ENCODE peak calls at places on chromosomes 2 and 18, in four cellular contexts. O, R, F and J are unnamed samples.

GRCh38 chr2:241412144-241412543 is 56.1 kb downstream of the FARP2 start:
- DNase-seq in R (peak; percentile 16), O (no peak), F (no peak), J (no peak)

GRCh38 chr2:164657129-164657528 is 35.8 kb upstream of the GRB14 start:
- DNase-seq in R (no peak), F (no peak), O (no peak), J (no peak)

GRCh38 chr2:191114403-191114886 is 36.3 kb downstream of the STAT4 start:
- DNase-seq in R (no peak), O (no peak), F (no peak), J (no peak)

GRCh38 chr18:26777316-26778053 is 88.0 kb downstream of the AQP4 start:
- DNase-seq in R (no peak), F (no peak), O (no peak), J (peak; percentile 34)

GRCh38 chr2:231900975-231901374 is 25.2 kb downstream of the NPPC start:
- DNase-seq in F (peak; percentile 30), R (no peak), O (peak; percentile 26), J (no peak)

GRCh38 chr2:134917958-134918517 is 584 bp upstream of the CCNT2 start:
- DNase-seq in O (no peak), R (no peak), F (no peak), J (no peak)

GRCh38 chr2:150165988-150166965 is 321.2 kb downstream of the RND3 start:
- DNase-seq in R (no peak), F (peak; percentile 74), O (no peak), J (peak; percentile 59)

GRCh38 chr18:13376841-13377351 is 158.3 kb downstream of the LDLRAD4 start:
- DNase-seq in R (no peak), F (peak; percentile 50), O (no peak), J (no peak)

GRCh38 chr2:187994464-187995331 is 297.0 kb upstream of the GULP1 start:
- DNase-seq in O (no peak), R (no peak), F (no peak), J (no peak)

GRCh38 chr2:147843421-147843863 is 1.4 kb upstream of the ACVR2A start:
- DNase-seq in O (no peak), R (no peak), F (no peak), J (no peak)

GRCh38 chr2:138087761-138088602 is 123.7 kb downstream of the HNMT start:
- DNase-seq in O (no peak), F (no peak), R (no peak), J (no peak)

GRCh38 chr2:136376211-136376610 is 258.3 kb upstream of the CXCR4 start:
- DNase-seq in O (no peak), R (no peak), F (no peak), J (no peak)

GRCh38 chr2:223633656-223634055 is 31.5 kb upstream of the SCG2 start:
- DNase-seq in R (no peak), F (no peak), O (no peak), J (no peak)

GRCh38 chr2:210503622-210504300 is 27.2 kb upstream of the LANCL1 start:
- DNase-seq in F (no peak), R (no peak), O (no peak), J (no peak)

GRCh38 chr2:175755169-175755568 is 246.9 kb downstream of the LNPK start:
- DNase-seq in F (no peak), O (no peak), R (no peak), J (no peak)

GRCh38 chr2:50433635-50434034 is 598.3 kb downstream of the NRXN1 start:
- DNase-seq in R (no peak), F (no peak), O (no peak), J (no peak)

GRCh38 chr2:211837706-211838105 is 700.9 kb downstream of the ERBB4 start:
- DNase-seq in R (no peak), O (no peak), F (no peak), J (no peak)

GRCh38 chr2:73907840-73908452 is 15.1 kb downstream of the ACTG2 start:
- DNase-seq in O (no peak), R (no peak), F (peak; percentile 69), J (no peak)

GRCh38 chr2:163698857-163699256 is 37.0 kb downstream of the FIGN start:
- DNase-seq in O (no peak), F (no peak), R (no peak), J (no peak)

GRCh38 chr2:177828546-177828945 is 244.0 kb downstream of the PDE11A start:
- DNase-seq in O (no peak), F (no peak), R (no peak), J (no peak)

GRCh38 chr18:31648966-31649429 is 35.4 kb downstream of the B4GALT6 start:
- DNase-seq in F (no peak), O (no peak), R (peak; percentile 78), J (no peak)

GRCh38 chr2:11583203-11583752 is 49.4 kb downstream of the GREB1 start:
- DNase-seq in R (no peak), F (peak; percentile 76), O (no peak), J (no peak)

GRCh38 chr2:127453392-127454171 is 35.4 kb downstream of the PROC start:
- DNase-seq in F (no peak), O (no peak), R (no peak), J (no peak)

GRCh38 chr2:177020524-177021119 is 192.0 kb upstream of the HNRNPA3 start:
- DNase-seq in R (no peak), F (no peak), O (no peak), J (no peak)

GRCh38 chr18:74166397-74166796 is 18.1 kb downstream of the TIMM21 start:
- DNase-seq in R (no peak), O (no peak), F (no peak), J (no peak)
- TF ChIP-seq POLR2AphosphoS5 in R (no peak), O (no peak), F (no peak), J (no peak)

GRCh38 chr18:73980289-73980979 is 167.2 kb downstream of the FBXO15 start:
- DNase-seq in O (no peak), F (no peak), R (peak; percentile 4), J (no peak)
- TF ChIP-seq POLR2AphosphoS5 in O (no peak), F (no peak), R (no peak), J (no peak)

GRCh38 chr2:235659767-235660322 is 166.0 kb downstream of the AGAP1 start:
- DNase-seq in F (no peak), R (no peak), O (peak; percentile 86), J (no peak)
- TF ChIP-seq POLR2AphosphoS5 in F (no peak), R (no peak), O (no peak), J (no peak)

DNA sequence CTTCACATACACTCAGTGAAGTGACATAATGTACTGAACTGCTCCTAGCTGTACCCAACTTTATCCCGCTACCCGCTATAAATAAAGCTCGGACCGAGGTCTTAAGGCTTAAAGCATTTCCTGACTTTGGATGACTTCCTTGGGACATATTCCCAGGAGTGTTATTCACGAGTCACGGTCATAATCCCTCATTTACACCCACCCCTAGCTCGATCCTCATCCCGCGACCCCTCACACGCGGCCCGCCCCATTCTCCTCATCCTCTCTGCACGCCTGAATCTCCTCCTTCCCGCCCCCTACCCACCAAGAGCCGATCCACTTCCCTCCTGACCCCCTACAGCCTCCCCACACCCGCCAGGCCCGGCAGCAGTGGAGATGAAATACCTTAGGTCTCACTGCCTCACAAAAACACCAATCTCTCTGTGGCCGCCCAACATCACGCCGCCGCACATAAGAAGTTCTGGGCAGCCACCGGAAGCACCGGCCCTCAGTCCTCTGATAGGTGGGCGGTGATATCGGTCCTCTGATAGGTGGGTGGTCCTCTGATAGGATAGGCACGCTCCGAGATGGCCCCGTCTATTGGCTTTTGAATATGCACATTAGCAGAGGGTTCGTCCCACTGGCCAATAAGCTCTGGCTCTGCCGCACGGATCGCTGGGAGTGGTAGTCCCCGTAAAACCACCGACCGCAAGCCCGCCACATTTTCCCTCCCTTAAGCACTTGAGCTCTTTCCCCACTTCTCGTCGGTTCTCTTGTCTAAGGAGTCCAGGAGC is at the start of gene WDCP:
- DNase-seq in F (peak; percentile 99), O (peak; percentile 98), R (peak; percentile 95), J (peak; percentile 91)
- TF ChIP-seq POLR2AphosphoS5 in F (peak; percentile 78), O (no peak), R (peak; percentile 98), J (peak; percentile 59)

DNA sequence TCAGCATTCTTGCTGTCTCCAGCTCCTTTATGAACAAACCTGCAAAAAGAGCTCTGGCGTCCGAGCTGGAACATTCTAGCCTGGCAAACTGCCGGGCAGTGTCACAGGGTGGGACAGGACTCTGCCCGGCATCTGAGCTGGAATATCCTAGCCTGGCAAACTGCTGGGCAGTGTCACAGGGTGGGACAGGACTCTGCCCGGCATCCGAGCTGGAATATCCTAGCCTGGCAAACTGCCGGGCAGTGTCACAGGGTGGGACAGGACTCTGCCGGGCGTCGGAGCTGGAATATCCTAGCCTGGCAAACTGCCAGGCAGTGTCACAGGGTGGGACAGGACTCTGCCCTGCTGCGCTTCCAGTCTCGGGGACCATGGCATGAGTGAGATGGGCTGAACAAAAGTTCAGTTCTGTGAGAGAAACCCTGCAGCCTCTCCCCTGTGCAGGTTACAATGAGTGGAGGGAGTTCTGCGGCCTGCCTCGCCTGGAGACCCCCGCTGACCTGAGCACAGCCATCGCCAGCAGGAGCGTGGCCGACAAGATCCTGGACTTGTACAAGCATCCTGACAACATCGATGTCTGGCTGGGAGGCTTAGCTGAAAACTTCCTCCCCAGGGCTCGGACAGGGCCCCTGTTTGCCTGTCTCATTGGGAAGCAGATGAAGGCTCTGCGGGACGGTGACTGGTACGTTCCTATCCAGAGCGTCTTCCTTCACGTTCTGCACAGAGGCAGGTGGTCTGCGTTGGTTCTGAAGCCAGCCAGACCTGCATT is 80.3 kb downstream of the TPO start:
- DNase-seq in O (peak; percentile 64), R (no peak), F (peak; percentile 52), J (peak; percentile 42)
- TF ChIP-seq POLR2AphosphoS5 in O (no peak), R (no peak), F (no peak), J (no peak)

GRCh38 chr2:106160786-106161261 is 33.3 kb downstream of the UXS1 start:
- DNase-seq in R (no peak), F (no peak), O (no peak), J (no peak)
- TF ChIP-seq POLR2AphosphoS5 in R (no peak), F (no peak), O (no peak), J (no peak)

DNA sequence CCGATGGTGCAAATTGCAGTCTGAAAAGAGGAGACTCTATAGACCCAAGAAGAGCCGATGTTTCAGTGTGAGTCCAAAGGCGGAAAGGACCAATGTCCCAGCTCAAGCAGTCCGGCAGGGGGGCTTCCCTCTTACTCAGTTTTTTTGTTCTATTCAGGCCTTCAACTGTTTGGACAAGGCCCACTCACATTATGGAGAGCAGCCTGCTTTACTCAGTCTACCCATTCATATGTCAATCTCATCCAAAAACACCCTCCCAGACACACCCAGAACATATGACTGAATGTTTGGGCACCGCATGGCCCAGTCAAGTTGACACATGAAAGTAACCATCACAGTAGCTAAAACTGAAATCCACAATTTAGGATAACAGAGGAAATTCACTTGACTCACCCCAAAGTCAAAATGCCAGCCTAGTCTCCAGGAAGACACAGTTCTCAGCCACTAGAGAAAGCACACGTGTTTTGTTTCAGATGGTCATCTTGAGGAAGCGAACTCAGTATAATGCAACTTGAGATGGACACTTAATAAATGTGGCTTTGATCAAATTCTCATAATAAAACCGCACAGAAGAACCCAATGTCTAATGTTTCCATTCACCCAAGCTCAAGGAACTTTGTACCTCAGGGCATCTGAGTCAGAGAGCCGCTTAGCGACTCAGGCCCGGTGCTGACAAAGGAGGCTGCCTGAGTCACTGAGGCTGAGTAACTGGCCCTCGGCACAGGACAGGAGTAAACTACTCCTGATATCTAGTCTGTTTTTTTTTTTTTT is 2.4 kb downstream of the FHL2 start:
- DNase-seq in O (no peak), F (peak; percentile 74), R (peak; percentile 95), J (peak; percentile 79)
- TF ChIP-seq POLR2AphosphoS5 in O (no peak), F (no peak), R (peak; percentile 63), J (no peak)